ENCODE peak calls at places on chromosome 12, in five cellular contexts. One of them, this sample, is unnamed.

GRCh38 chr12:69002969-69003368 is 70.0 kb upstream of the CPM start:
- DNase-seq in HCT116: no peak
- DNase-seq in mesenchymal stem cell: no peak
- DNase-seq in cardiac muscle cell: no peak
- DNase-seq in aorta: no peak
- DNase-seq in this sample: no peak

GRCh38 chr12:125652689-125653088 is 587.5 kb downstream of the AACS start:
- DNase-seq in aorta: no peak
- DNase-seq in mesenchymal stem cell: no peak
- DNase-seq in HCT116: no peak
- DNase-seq in cardiac muscle cell: no peak
- DNase-seq in this sample: no peak

GRCh38 chr12:105072888-105073488 is 11.3 kb downstream of the ALDH1L2 start:
- DNase-seq in HCT116: no peak
- DNase-seq in cardiac muscle cell: no peak
- DNase-seq in aorta: no peak
- DNase-seq in mesenchymal stem cell: no peak
- DNase-seq in this sample: no peak

GRCh38 chr12:31651893-31652521 is 7.5 kb upstream of the ETFBKMT start:
- DNase-seq in mesenchymal stem cell: no peak
- DNase-seq in cardiac muscle cell: peak; percentile 34
- DNase-seq in HCT116: no peak
- DNase-seq in aorta: no peak
- DNase-seq in this sample: peak; percentile 66

GRCh38 chr12:81626406-81626805 is 132.7 kb downstream of the PPFIA2 start:
- DNase-seq in aorta: no peak
- DNase-seq in HCT116: no peak
- DNase-seq in cardiac muscle cell: no peak
- DNase-seq in mesenchymal stem cell: no peak
- DNase-seq in this sample: no peak

GRCh38 chr12:94873368-94874085 is 130.0 kb downstream of the NDUFA12 start:
- DNase-seq in HCT116: no peak
- DNase-seq in cardiac muscle cell: no peak
- DNase-seq in aorta: peak; percentile 77
- DNase-seq in mesenchymal stem cell: no peak
- DNase-seq in this sample: peak; percentile 33

GRCh38 chr12:16297521-16297920 is 20.0 kb upstream of the SLC15A5 start:
- DNase-seq in HCT116: no peak
- DNase-seq in cardiac muscle cell: no peak
- DNase-seq in mesenchymal stem cell: no peak
- DNase-seq in aorta: no peak
- DNase-seq in this sample: no peak

GRCh38 chr12:102062419-102062806 is 622 bp upstream of the WASHC3 start:
- DNase-seq in aorta: no peak
- DNase-seq in mesenchymal stem cell: no peak
- DNase-seq in HCT116: no peak
- DNase-seq in cardiac muscle cell: no peak
- DNase-seq in this sample: no peak

GRCh38 chr12:34289431-34290190 is 267.3 kb downstream of the ALG10 start:
- DNase-seq in cardiac muscle cell: no peak
- DNase-seq in aorta: peak; percentile 64
- DNase-seq in mesenchymal stem cell: no peak
- DNase-seq in HCT116: no peak
- DNase-seq in this sample: no peak

GRCh38 chr12:117100251-117100650 is 1.0 kb upstream of the TESC start:
- DNase-seq in HCT116: peak; percentile 15
- DNase-seq in aorta: peak; percentile 69
- DNase-seq in cardiac muscle cell: no peak
- DNase-seq in mesenchymal stem cell: peak; percentile 26
- DNase-seq in this sample: no peak

GRCh38 chr12:124006582-124007170 is 33.7 kb downstream of the ZNF664 start:
- DNase-seq in HCT116: no peak
- DNase-seq in cardiac muscle cell: no peak
- DNase-seq in mesenchymal stem cell: no peak
- DNase-seq in aorta: no peak
- DNase-seq in this sample: no peak

DNA sequence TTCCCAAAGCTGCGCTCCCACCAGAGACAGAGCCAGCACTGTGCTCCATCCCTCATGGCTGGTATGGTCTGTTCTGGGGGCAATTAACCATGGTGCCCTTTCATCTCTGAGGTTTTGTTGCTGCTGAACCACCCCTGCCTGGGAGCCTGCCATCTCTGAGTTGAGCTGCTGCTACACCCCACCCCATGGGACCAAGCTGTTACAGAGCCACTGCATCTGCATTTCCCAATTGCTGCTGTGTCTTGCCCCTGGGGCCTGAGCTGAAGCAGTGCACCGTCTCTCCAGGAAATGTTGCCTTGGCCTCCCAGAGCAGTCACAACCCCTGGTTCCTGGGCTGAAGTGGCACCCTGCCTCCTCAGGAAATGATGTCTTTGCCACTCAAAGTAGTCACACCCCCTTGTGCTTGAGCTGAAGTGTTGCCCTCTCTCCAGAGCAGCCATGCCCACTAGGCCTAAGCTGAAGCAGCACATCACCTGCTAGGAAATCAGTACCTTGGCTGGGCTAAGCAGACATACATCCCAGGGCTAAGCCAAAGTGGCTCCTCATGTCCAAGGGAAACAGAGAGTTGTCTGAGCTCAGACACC is 140.3 kb downstream of the RERGL start:
- DNase-seq in mesenchymal stem cell: no peak
- DNase-seq in HCT116: no peak
- DNase-seq in aorta: no peak
- DNase-seq in cardiac muscle cell: no peak
- DNase-seq in this sample: no peak
- H3K27me3 ChIP-seq in mesenchymal stem cell: no peaks in the 10 kb centered on the region
- H3K27me3 ChIP-seq in HCT116: no peaks in the 10 kb centered on the region
- H3K27me3 ChIP-seq in aorta: no peaks in the 10 kb centered on the region
- H3K27me3 ChIP-seq in cardiac muscle cell: no peaks in the 10 kb centered on the region
- H3K27me3 ChIP-seq in this sample: peaks cover 2% of the 10 kb centered on the region

GRCh38 chr12:48694038-48694437 is 12.0 kb upstream of the KANSL2 start:
- DNase-seq in HCT116: no peak
- DNase-seq in mesenchymal stem cell: no peak
- DNase-seq in aorta: no peak
- DNase-seq in cardiac muscle cell: no peak
- DNase-seq in this sample: no peak

GRCh38 chr12:48693572-48693971 is 11.5 kb upstream of the KANSL2 start:
- DNase-seq in HCT116: no peak
- DNase-seq in cardiac muscle cell: no peak
- DNase-seq in mesenchymal stem cell: no peak
- DNase-seq in aorta: no peak
- DNase-seq in this sample: no peak

GRCh38 chr12:48695859-48696258 is 13.8 kb upstream of the KANSL2 start:
- DNase-seq in mesenchymal stem cell: no peak
- DNase-seq in HCT116: no peak
- DNase-seq in aorta: no peak
- DNase-seq in cardiac muscle cell: no peak
- DNase-seq in this sample: no peak

GRCh38 chr12:48690990-48691389 is 9.0 kb upstream of the KANSL2 start:
- DNase-seq in cardiac muscle cell: no peak
- DNase-seq in mesenchymal stem cell: no peak
- DNase-seq in HCT116: no peak
- DNase-seq in aorta: no peak
- DNase-seq in this sample: no peak

GRCh38 chr12:48691826-48692473 is 9.9 kb upstream of the KANSL2 start:
- DNase-seq in mesenchymal stem cell: no peak
- DNase-seq in HCT116: no peak
- DNase-seq in cardiac muscle cell: no peak
- DNase-seq in aorta: no peak
- DNase-seq in this sample: no peak
- H3K4me3 ChIP-seq in mesenchymal stem cell: no peak overlapping the region
- H3K4me3 ChIP-seq in HCT116: no peak overlapping the region
- H3K4me3 ChIP-seq in cardiac muscle cell: no peak overlapping the region
- H3K4me3 ChIP-seq in aorta: no peak overlapping the region
- H3K4me3 ChIP-seq in this sample: no peak overlapping the region

DNA sequence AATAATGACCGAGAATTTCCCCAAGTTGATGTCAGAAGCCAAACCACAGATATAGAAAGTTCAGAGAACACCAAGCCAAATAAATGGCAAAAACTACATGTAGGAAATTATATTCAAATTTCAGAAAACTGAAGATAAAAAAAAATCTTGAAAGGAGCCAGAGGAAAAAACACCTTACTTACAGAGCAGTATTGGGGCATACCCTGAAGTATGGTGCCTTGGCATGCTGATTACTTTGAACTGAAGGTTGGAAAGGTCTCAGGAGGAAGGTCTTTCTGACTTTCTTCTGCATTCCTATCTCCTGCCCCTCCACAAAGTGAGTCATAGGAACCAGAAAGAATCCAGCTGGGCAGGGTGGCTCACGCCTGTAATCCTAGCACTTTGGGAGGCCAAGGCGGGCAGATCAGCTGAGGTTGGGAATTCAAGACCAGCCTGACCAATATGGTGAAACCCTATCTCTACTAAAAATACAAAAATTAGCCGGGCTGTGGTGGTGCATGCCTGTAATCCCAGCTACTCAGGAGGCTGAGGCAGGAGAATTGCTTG is 8.8 kb upstream of the FGF6 start:
- DNase-seq in cardiac muscle cell: no peak
- DNase-seq in aorta: no peak
- DNase-seq in HCT116: no peak
- DNase-seq in mesenchymal stem cell: no peak
- DNase-seq in this sample: no peak
- H3K9me3 ChIP-seq in cardiac muscle cell: no peaks in the 10 kb centered on the region
- H3K9me3 ChIP-seq in aorta: no peaks in the 10 kb centered on the region
- H3K9me3 ChIP-seq in HCT116: no peaks in the 10 kb centered on the region
- H3K9me3 ChIP-seq in mesenchymal stem cell: no peaks in the 10 kb centered on the region
- H3K9me3 ChIP-seq in this sample: no peaks in the 10 kb centered on the region

DNA sequence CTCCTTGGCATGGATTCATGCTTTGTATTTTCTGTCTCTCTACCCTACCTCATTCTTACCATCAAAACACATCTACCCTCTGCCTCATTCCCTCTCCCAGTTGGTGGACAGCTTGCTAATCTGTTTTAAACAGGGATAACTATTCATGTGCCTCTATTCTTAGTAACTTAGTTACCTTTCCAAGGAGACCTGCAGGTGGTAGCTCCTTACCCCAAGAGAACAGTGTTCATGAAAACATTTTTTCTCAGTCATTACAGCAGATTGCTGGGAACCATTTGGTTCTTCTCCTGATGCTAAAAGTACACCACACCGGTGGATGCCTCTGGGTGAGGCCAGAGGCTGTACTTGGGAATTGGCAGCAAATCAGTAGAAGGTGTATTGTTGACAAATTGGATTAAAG is 73.0 kb downstream of the CMKLR1 start:
- DNase-seq in HCT116: no peak
- DNase-seq in cardiac muscle cell: no peak
- DNase-seq in aorta: no peak
- DNase-seq in mesenchymal stem cell: no peak
- DNase-seq in this sample: no peak
- H3K27me3 ChIP-seq in HCT116: peaks cover 65% of the 10 kb centered on the region
- H3K27me3 ChIP-seq in cardiac muscle cell: no peaks in the 10 kb centered on the region
- H3K27me3 ChIP-seq in aorta: no peaks in the 10 kb centered on the region
- H3K27me3 ChIP-seq in mesenchymal stem cell: peaks cover 21% of the 10 kb centered on the region
- H3K27me3 ChIP-seq in this sample: no peaks in the 10 kb centered on the region